ENCODE peak calls at places on chromosomes 2 and 18, in five cellular contexts. One of them, this sample, is unnamed.

GRCh38 chr2:233353101-233353768 is 1.1 kb upstream of the DGKD start:
- DNase-seq in neural progenitor cell: no peak
- DNase-seq in globus pallidus: no peak
- DNase-seq in caudate nucleus: no peak
- DNase-seq in germinal center: no peak
- DNase-seq in this sample: peak

GRCh38 chr2:102848366-102848839 is 86.6 kb downstream of the TMEM182 start:
- DNase-seq in neural progenitor cell: peak
- DNase-seq in globus pallidus: peak
- DNase-seq in caudate nucleus: peak
- DNase-seq in germinal center: peak
- DNase-seq in this sample: peak

GRCh38 chr2:69149631-69150215 is 136.7 kb downstream of the ANTXR1 start:
- DNase-seq in neural progenitor cell: peak
- DNase-seq in globus pallidus: no peak
- DNase-seq in caudate nucleus: no peak
- DNase-seq in germinal center: no peak
- DNase-seq in this sample: no peak

GRCh38 chr2:18149660-18150246 is 271.3 kb downstream of the KCNS3 start:
- DNase-seq in neural progenitor cell: peak
- DNase-seq in globus pallidus: peak
- DNase-seq in caudate nucleus: no peak
- DNase-seq in germinal center: peak
- DNase-seq in this sample: no peak

GRCh38 chr2:141741652-141742051 is 389.2 kb downstream of the LRP1B start:
- DNase-seq in neural progenitor cell: no peak
- DNase-seq in globus pallidus: no peak
- DNase-seq in caudate nucleus: no peak
- DNase-seq in germinal center: no peak
- DNase-seq in this sample: no peak

GRCh38 chr2:237511885-237512405 is 24.9 kb downstream of the MLPH start:
- DNase-seq in neural progenitor cell: no peak
- DNase-seq in globus pallidus: no peak
- DNase-seq in caudate nucleus: no peak
- DNase-seq in germinal center: no peak
- DNase-seq in this sample: no peak

GRCh38 chr2:186349508-186349907 is 136.6 kb upstream of the ZC3H15 start:
- DNase-seq in neural progenitor cell: no peak
- DNase-seq in globus pallidus: no peak
- DNase-seq in caudate nucleus: no peak
- DNase-seq in germinal center: no peak
- DNase-seq in this sample: no peak

GRCh38 chr2:1607971-1608688 is 136.2 kb downstream of the PXDN start:
- DNase-seq in neural progenitor cell: no peak
- DNase-seq in globus pallidus: no peak
- DNase-seq in caudate nucleus: no peak
- DNase-seq in germinal center: no peak
- DNase-seq in this sample: no peak

GRCh38 chr18:6210349-6211173 is 204.2 kb downstream of the L3MBTL4 start:
- DNase-seq in neural progenitor cell: no peak
- DNase-seq in globus pallidus: no peak
- DNase-seq in caudate nucleus: no peak
- DNase-seq in germinal center: no peak
- DNase-seq in this sample: no peak

GRCh38 chr2:235070063-235070706 is 118.4 kb downstream of the SH3BP4 start:
- DNase-seq in neural progenitor cell: peak
- DNase-seq in globus pallidus: no peak
- DNase-seq in caudate nucleus: no peak
- DNase-seq in germinal center: no peak
- DNase-seq in this sample: no peak

GRCh38 chr2:173496746-173497145 is 142.1 kb downstream of the CDCA7 start:
- DNase-seq in neural progenitor cell: no peak
- DNase-seq in globus pallidus: no peak
- DNase-seq in caudate nucleus: no peak
- DNase-seq in germinal center: no peak
- DNase-seq in this sample: no peak

GRCh38 chr2:112814278-112814677 is 22.3 kb downstream of the IL1B start:
- DNase-seq in neural progenitor cell: peak
- DNase-seq in globus pallidus: no peak
- DNase-seq in caudate nucleus: no peak
- DNase-seq in germinal center: no peak
- DNase-seq in this sample: no peak

GRCh38 chr2:74894261-74895030 is 60.5 kb downstream of the HK2 start:
- DNase-seq in neural progenitor cell: no peak
- DNase-seq in globus pallidus: no peak
- DNase-seq in caudate nucleus: no peak
- DNase-seq in germinal center: no peak
- DNase-seq in this sample: no peak

GRCh38 chr2:46717733-46718121 is 197.9 kb downstream of the MCFD2 start:
- DNase-seq in neural progenitor cell: peak
- DNase-seq in globus pallidus: no peak
- DNase-seq in caudate nucleus: no peak
- DNase-seq in germinal center: no peak
- DNase-seq in this sample: no peak

GRCh38 chr2:204982303-204982702 is 437.0 kb downstream of the PARD3B start:
- DNase-seq in neural progenitor cell: peak
- DNase-seq in globus pallidus: no peak
- DNase-seq in caudate nucleus: no peak
- DNase-seq in germinal center: no peak
- DNase-seq in this sample: no peak

GRCh38 chr2:141940709-141941108 is 190.1 kb downstream of the LRP1B start:
- DNase-seq in neural progenitor cell: no peak
- DNase-seq in globus pallidus: no peak
- DNase-seq in caudate nucleus: no peak
- DNase-seq in germinal center: no peak
- DNase-seq in this sample: no peak

GRCh38 chr2:199940373-199940772 is 14.9 kb downstream of the TYW5 start:
- DNase-seq in neural progenitor cell: peak
- DNase-seq in globus pallidus: no peak
- DNase-seq in caudate nucleus: no peak
- DNase-seq in germinal center: no peak
- DNase-seq in this sample: no peak

This sample was measured in D721Med.